ENCODE peak calls at places on chromosomes 5 and 9, in five cellular contexts. C is A549, P is ovary, Y is tibial nerve, X is H1. D is an unnamed sample.

GRCh38 chr9:107491081-107492053 is 1.8 kb upstream of the KLF4 start:
- DNase-seq in C (no peak), X (peak; percentile 50), Y (peak; percentile 62), P (peak; percentile 61), D (no peak)

GRCh38 chr5:172591636-172592035 is 49.4 kb upstream of the NEURL1B start:
- DNase-seq in X (no peak), C (no peak), P (no peak), Y (no peak), D (no peak)

GRCh38 chr9:84404095-84404686 is 63.6 kb upstream of the SLC28A3 start:
- DNase-seq in X (peak; percentile 52), P (no peak), Y (no peak), C (no peak), D (no peak)

GRCh38 chr5:146580237-146580636 is 64.2 kb upstream of the GPR151 start:
- DNase-seq in C (no peak), X (no peak), P (no peak), Y (no peak), D (no peak)

GRCh38 chr5:134438268-134438622 is 26.6 kb upstream of the CDKN2AIPNL start:
- DNase-seq in C (no peak), P (no peak), X (no peak), Y (no peak), D (no peak)

GRCh38 chr5:76152161-76152560 is 69.0 kb downstream of the SV2C start:
- DNase-seq in Y (no peak), C (no peak), X (no peak), P (no peak), D (no peak)

GRCh38 chr9:96159596-96159995 is 142.4 kb downstream of the HSD17B3 start:
- DNase-seq in P (no peak), X (no peak), C (no peak), Y (no peak), D (no peak)

GRCh38 chr5:107467137-107467932 is 203.4 kb downstream of the EFNA5 start:
- DNase-seq in C (no peak), X (no peak), Y (no peak), P (no peak), D (no peak)

GRCh38 chr5:150604894-150605440 is 35.5 kb upstream of the SYNPO start:
- DNase-seq in C (no peak), X (no peak), P (no peak), Y (no peak), D (no peak)
- TF ChIP-seq CTCF in C (no peak), X (no peak), P (no peak), Y (no peak), D (no peak)

GRCh38 chr5:71932649-71933338 is 174.5 kb upstream of the MAP1B start:
- DNase-seq in Y (peak; percentile 22), C (peak; percentile 81), X (peak; percentile 58), P (peak; percentile 60), D (peak; percentile 91)
- TF ChIP-seq EP300 in Y (no peak), C (peak; percentile 53), X (no peak), P (no peak), D (no peak)

GRCh38 chr5:138082033-138082432 is 1.8 kb upstream of the WNT8A start:
- DNase-seq in P (no peak), Y (no peak), C (no peak), X (no peak), D (no peak)
- TF ChIP-seq CTCF in P (no peak), Y (no peak), C (no peak), X (peak; percentile 50), D (no peak)

DNA sequence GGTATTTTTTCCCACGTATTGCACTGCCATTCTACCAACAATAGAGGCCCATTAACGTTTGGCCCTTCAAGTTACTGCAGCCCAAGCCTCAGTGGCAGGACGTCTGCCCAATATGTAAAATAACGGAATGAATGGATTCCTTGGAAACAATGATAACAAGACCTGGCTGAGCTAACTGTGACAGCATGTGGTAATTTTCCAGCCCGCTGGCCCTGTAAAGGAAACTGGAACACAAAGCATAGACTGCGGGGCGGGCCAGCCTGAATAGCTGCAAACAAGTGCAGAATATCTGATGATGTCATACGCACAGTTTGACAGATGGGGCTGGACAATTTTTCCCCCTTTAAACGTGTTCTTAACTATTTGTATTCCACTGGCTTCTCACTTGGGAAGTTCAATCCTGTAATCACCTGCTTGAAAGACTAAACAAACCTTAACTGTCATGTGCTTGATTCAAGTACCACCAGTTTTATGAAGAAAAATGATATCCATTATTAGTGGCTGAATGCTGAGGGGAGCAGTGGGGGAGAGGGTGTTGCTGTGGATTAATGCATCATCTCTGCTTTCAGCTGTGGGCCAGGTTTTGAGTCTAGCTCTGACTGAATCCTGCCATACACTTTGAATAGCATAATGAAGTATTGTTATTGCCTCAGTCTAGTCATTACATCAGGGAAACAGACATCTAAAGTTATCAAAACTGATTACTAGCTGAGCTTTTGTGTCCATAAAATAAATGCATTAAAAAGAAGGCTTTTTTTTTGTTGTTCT is 323.9 kb downstream of the TMEM161B start:
- DNase-seq in Y (no peak), C (no peak), X (no peak), P (no peak), D (no peak)
- TF ChIP-seq EP300 in Y (no peak), C (no peak), X (no peak), P (no peak), D (no peak)

GRCh38 chr9:34256104-34256503 is 73.0 kb downstream of the KIF24 start:
- DNase-seq in X (no peak), C (peak; percentile 20), P (no peak), Y (no peak), D (no peak)
- TF ChIP-seq CTCF in X (peak; percentile 39), C (no peak), P (no peak), Y (no peak), D (no peak)

DNA sequence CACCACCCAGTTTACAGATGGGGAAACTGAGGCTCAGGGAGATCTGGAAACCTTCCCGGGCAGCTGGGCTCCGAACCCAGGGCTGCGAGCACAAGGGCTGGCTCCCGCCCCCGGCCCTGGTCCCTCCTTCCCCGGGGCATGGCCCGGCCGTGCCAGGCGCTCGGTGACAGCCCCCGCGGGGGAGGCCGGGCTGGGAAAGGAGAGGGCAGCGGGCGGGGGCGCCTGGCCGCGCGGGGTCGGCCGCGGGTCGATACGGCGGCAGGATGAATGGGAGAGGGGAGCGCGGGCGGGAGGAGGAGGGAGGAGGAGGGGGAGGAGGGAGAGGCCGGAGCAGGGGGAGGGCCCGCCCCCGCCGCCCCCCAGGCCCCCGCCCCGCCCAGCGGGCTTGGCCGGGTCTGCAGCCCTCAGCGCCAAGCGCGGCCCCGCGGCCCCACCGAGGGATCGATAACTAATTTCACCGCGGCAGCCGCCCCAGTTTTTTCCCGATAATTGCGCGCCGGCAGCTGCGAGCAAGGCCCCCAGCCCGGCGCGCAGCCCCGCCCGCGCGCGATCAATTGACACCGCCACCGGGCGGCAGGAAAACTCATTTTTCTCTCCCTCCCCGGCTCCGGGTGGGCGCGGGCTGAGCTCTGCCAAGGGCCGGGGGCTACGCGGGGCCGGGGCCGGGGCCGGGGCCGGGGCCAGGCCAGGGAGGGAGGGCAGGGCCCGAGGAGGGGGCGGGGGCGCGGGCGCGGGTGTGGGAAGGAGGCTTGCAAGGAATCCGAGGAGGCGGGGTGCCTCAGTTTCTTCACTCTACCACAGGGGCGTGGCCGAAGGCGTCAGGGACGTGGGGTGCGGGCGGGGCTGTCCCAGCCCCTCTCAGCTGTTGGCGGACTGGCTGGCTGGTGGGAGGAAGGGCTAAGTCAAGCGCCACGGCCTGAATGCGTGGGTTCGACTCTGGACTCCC is 52.1 kb downstream of the C9orf50 start:
- DNase-seq in P (peak; percentile 83), Y (no peak), X (peak; percentile 72), C (peak; percentile 53), D (no peak)
- TF ChIP-seq EP300 in P (no peak), Y (no peak), X (no peak), C (no peak), D (no peak)

DNA sequence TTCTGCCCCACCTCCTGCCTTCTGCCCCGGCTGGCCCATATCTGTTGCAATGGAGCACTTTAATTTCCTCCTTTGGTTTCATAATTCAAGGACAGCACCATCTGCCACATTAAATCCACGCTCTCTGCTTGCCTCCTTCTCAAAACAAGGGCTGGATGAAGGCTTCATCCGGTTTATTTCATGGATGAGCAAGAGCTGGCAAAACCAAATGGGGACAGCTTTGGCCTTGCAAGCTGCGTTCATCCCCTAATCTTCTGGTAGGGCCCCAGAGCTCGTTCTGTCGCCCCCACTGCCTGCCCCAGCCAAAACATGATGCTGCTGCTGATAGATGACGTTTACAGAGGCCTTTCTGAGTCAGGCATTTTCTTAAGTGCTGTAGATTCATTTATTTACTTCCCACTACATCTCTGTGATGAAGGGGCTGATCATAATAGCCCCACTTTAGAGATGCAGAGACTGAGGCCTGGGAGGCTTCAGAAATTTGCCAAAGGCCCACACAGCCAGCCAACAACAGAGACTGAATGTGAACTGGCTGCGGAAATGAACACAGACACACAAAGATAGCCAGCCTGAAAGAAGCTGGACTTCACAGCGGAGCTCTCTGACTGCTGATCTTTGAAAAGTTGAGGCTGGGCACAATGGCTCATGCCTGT is 115.6 kb upstream of the CPEB4 start:
- DNase-seq in X (no peak), C (no peak), Y (no peak), P (no peak), D (no peak)
- TF ChIP-seq CTCF in X (no peak), C (no peak), Y (no peak), P (no peak), D (no peak)

GRCh38 chr5:72238712-72239445 is 81.2 kb downstream of the MRPS27 start:
- DNase-seq in X (no peak), P (no peak), C (no peak), Y (no peak), D (no peak)

GRCh38 chr5:72235725-72236124 is 84.3 kb downstream of the MRPS27 start:
- DNase-seq in C (no peak), Y (no peak), X (no peak), P (no peak), D (no peak)

GRCh38 chr5:72234898-72235297 is 85.1 kb downstream of the MRPS27 start:
- DNase-seq in P (no peak), Y (no peak), X (no peak), C (no peak), D (no peak)

GRCh38 chr5:72237879-72238278 is 82.2 kb downstream of the MRPS27 start:
- DNase-seq in C (no peak), X (no peak), Y (no peak), P (no peak), D (no peak)

GRCh38 chr5:72237415-72237814 is 82.6 kb downstream of the MRPS27 start:
- DNase-seq in P (no peak), X (no peak), C (no peak), Y (no peak), D (no peak)
- TF ChIP-seq EP300 in P (no peak), X (no peak), C (no peak), Y (no peak), D (no peak)